ENCODE peak calls at places on chromosomes 16 and 17, in four cellular contexts. One of them, this sample, is unnamed.
A peak's percentile ranks its signal among the peaks of the same experiment; 100 is the strongest.

GRCh38 chr16:56907401-56907800 is 24.5 kb upstream of the HERPUD1 start:
- DNase-seq in ecto neural progenitor cell: no peak
- DNase-seq in HTR-8/SVneo: no peak
- DNase-seq in substantia nigra: no peak
- DNase-seq in this sample: no peak

GRCh38 chr17:50352072-50352692 is 6.3 kb downstream of the XYLT2 start:
- DNase-seq in HTR-8/SVneo: no peak
- DNase-seq in substantia nigra: no peak
- DNase-seq in ecto neural progenitor cell: no peak
- DNase-seq in this sample: no peak

GRCh38 chr17:44335515-44336356 is 9.4 kb upstream of the GRN start:
- DNase-seq in substantia nigra: no peak
- DNase-seq in ecto neural progenitor cell: no peak
- DNase-seq in HTR-8/SVneo: no peak
- DNase-seq in this sample: no peak

GRCh38 chr16:4319454-4319853 is 3.6 kb downstream of the GLIS2 start:
- DNase-seq in HTR-8/SVneo: no peak
- DNase-seq in ecto neural progenitor cell: no peak
- DNase-seq in substantia nigra: no peak
- DNase-seq in this sample: no peak

GRCh38 chr16:85172465-85173071 is 60.3 kb upstream of the CIBAR2 start:
- DNase-seq in HTR-8/SVneo: peak; percentile 67
- DNase-seq in substantia nigra: no peak
- DNase-seq in ecto neural progenitor cell: peak; percentile 79
- DNase-seq in this sample: no peak

GRCh38 chr16:72092832-72093447 is 480 bp downstream of the TXNL4B start:
- DNase-seq in HTR-8/SVneo: peak; percentile 63
- DNase-seq in ecto neural progenitor cell: peak; percentile 51
- DNase-seq in substantia nigra: no peak
- DNase-seq in this sample: peak; percentile 18

GRCh38 chr17:38442548-38442947 is 14.3 kb downstream of the ARHGAP23 start:
- DNase-seq in HTR-8/SVneo: no peak
- DNase-seq in ecto neural progenitor cell: no peak
- DNase-seq in substantia nigra: no peak
- DNase-seq in this sample: no peak

GRCh38 chr17:16986391-16986790 is 14.5 kb upstream of the TNFRSF13B start:
- DNase-seq in HTR-8/SVneo: peak; percentile 52
- DNase-seq in ecto neural progenitor cell: no peak
- DNase-seq in substantia nigra: no peak
- DNase-seq in this sample: no peak

GRCh38 chr17:47872019-47872650 is 21.2 kb upstream of the SP6 start:
- DNase-seq in ecto neural progenitor cell: peak; percentile 77
- DNase-seq in HTR-8/SVneo: no peak
- DNase-seq in substantia nigra: no peak
- DNase-seq in this sample: no peak

GRCh38 chr16:2822158-2822495 is 5.1 kb downstream of the PRSS21 start:
- DNase-seq in ecto neural progenitor cell: no peak
- DNase-seq in substantia nigra: no peak
- DNase-seq in HTR-8/SVneo: no peak
- DNase-seq in this sample: no peak

GRCh38 chr16:84592718-84593117 is 25.2 kb downstream of the COTL1 start:
- DNase-seq in substantia nigra: no peak
- DNase-seq in HTR-8/SVneo: no peak
- DNase-seq in ecto neural progenitor cell: no peak
- DNase-seq in this sample: no peak

GRCh38 chr17:7041607-7042506 is 2.0 kb downstream of the SLC16A11 start:
- DNase-seq in ecto neural progenitor cell: no peak
- DNase-seq in HTR-8/SVneo: no peak
- DNase-seq in substantia nigra: no peak
- DNase-seq in this sample: peak; percentile 25

GRCh38 chr17:41417576-41418015 is 6.8 kb downstream of the KRT37 start:
- DNase-seq in HTR-8/SVneo: no peak
- DNase-seq in ecto neural progenitor cell: no peak
- DNase-seq in substantia nigra: no peak
- DNase-seq in this sample: peak; percentile 28

GRCh38 chr16:27972500-27972899 is 91.0 kb downstream of the GSG1L start:
- DNase-seq in ecto neural progenitor cell: no peak
- DNase-seq in substantia nigra: no peak
- DNase-seq in HTR-8/SVneo: peak; percentile 70
- DNase-seq in this sample: peak; percentile 42

GRCh38 chr17:59572301-59572924 is 7.0 kb downstream of the DHX40 start:
- DNase-seq in HTR-8/SVneo: no peak
- DNase-seq in substantia nigra: no peak
- DNase-seq in ecto neural progenitor cell: no peak
- DNase-seq in this sample: peak; percentile 70

GRCh38 chr16:9256196-9256595 is 164.8 kb downstream of the HAPSTR1 start:
- DNase-seq in ecto neural progenitor cell: peak; percentile 65
- DNase-seq in substantia nigra: no peak
- DNase-seq in HTR-8/SVneo: no peak
- DNase-seq in this sample: no peak

GRCh38 chr17:82095777-82096708 is 2.0 kb downstream of the FASN start:
- DNase-seq in HTR-8/SVneo: no peak
- DNase-seq in ecto neural progenitor cell: no peak
- DNase-seq in substantia nigra: no peak
- DNase-seq in this sample: no peak

GRCh38 chr16:5415123-5415522 is 317.5 kb upstream of the EEF2KMT start:
- DNase-seq in HTR-8/SVneo: no peak
- DNase-seq in ecto neural progenitor cell: no peak
- DNase-seq in substantia nigra: no peak
- DNase-seq in this sample: no peak

GRCh38 chr16:30659507-30660423 is 1.5 kb downstream of the FBRS start:
- DNase-seq in HTR-8/SVneo: no peak
- DNase-seq in ecto neural progenitor cell: no peak
- DNase-seq in substantia nigra: no peak
- DNase-seq in this sample: no peak